ENCODE peak calls at places on chromosomes 13 and 19, in four cellular contexts. D is caudate nucleus, Z is keratinocyte, J is left colon. I is an unnamed sample.

GRCh38 chr13:98919566-98919965 is 58.3 kb downstream of the DOCK9 start:
- DNase-seq in Z (no peak), J (no peak), D (no peak), I (no peak)

GRCh38 chr19:14383556-14383897 is 2.3 kb downstream of the ADGRE5 start:
- DNase-seq in D (no peak), Z (no peak), J (no peak), I (no peak)

GRCh38 chr19:1717970-1718264 is 35.4 kb upstream of the ONECUT3 start:
- DNase-seq in Z (no peak), J (no peak), D (no peak), I (no peak)

GRCh38 chr13:42363941-42364612 is 92.1 kb downstream of the AKAP11 start:
- DNase-seq in J (no peak), D (no peak), Z (no peak), I (no peak)

GRCh38 chr19:5003781-5004180 is 34.9 kb downstream of the KDM4B start:
- DNase-seq in Z (no peak), J (no peak), D (no peak), I (no peak)

GRCh38 chr19:54792814-54793213 is 10.6 kb upstream of the KIR2DL4 start:
- DNase-seq in D (no peak), J (no peak), Z (no peak), I (no peak)

GRCh38 chr13:43307921-43308433 is 284.6 kb downstream of the DNAJC15 start:
- DNase-seq in D (no peak), J (peak; percentile 75), Z (peak; percentile 7), I (peak; percentile 25)

GRCh38 chr13:74005320-74006154 is 128.7 kb downstream of the KLF12 start:
- DNase-seq in D (no peak), Z (no peak), J (no peak), I (no peak)

GRCh38 chr13:24629320-24629719 is 50.9 kb upstream of the ATP12A start:
- DNase-seq in J (no peak), Z (no peak), D (no peak), I (no peak)

GRCh38 chr19:4373601-4374441 is 26.5 kb downstream of the SH3GL1 start:
- DNase-seq in J (no peak), D (peak; percentile 61), Z (no peak), I (no peak)

I was measured in frontal cortex.